ENCODE peak calls at places on chromosomes 6 and 20, in seven cellular contexts. Z, R, S, E, V, B and T are unnamed samples.

GRCh38 chr20:4560667-4561066 is 161.0 kb upstream of the PRND start:
- DNase-seq in R (no peak), Z (no peak), S (no peak), V (no peak), E (no peak), B (peak; percentile 73), T (no peak)

GRCh38 chr20:51359947-51360346 is 182.6 kb downstream of the NFATC2 start:
- DNase-seq in B (no peak), V (no peak), E (no peak), R (no peak), Z (no peak), S (no peak), T (no peak)

GRCh38 chr6:18379376-18380117 is 7.6 kb upstream of the RNF144B start:
- DNase-seq in E (no peak), R (no peak), Z (no peak), V (no peak), B (no peak), S (no peak), T (no peak)

GRCh38 chr20:14582855-14583254 is 245.4 kb upstream of the FLRT3 start:
- DNase-seq in B (peak; percentile 44), Z (no peak), R (no peak), E (peak; percentile 8), S (no peak), V (peak; percentile 9), T (peak; percentile 4)

GRCh38 chr20:49219091-49219923 is at the start of gene DDX27:
- DNase-seq in V (peak; percentile 99), Z (peak; percentile 98), E (peak; percentile 98), B (peak; percentile 98), S (peak; percentile 99), R (peak; percentile 98), T (peak; percentile 100)

GRCh38 chr6:134240664-134241431 is 77.1 kb downstream of the SGK1 start:
- DNase-seq in E (peak; percentile 5), V (no peak), S (peak; percentile 77), R (peak; percentile 66), B (no peak), Z (no peak), T (no peak)

GRCh38 chr20:38840053-38840893 is 34.8 kb downstream of the PPP1R16B start:
- DNase-seq in B (no peak), V (no peak), E (no peak), R (peak; percentile 39), S (no peak), Z (no peak), T (no peak)

GRCh38 chr20:43749734-43750294 is 23.0 kb upstream of the GTSF1L start:
- DNase-seq in Z (no peak), E (peak; percentile 73), B (peak; percentile 71), R (peak; percentile 79), V (peak; percentile 44), S (peak; percentile 61), T (peak; percentile 84)

GRCh38 chr6:2921520-2922115 is 18.5 kb upstream of the SERPINB9 start:
- DNase-seq in V (no peak), S (peak; percentile 44), Z (no peak), E (no peak), R (no peak), B (no peak), T (no peak)

GRCh38 chr20:37259031-37259430 is 2.6 kb downstream of the GHRH start:
- DNase-seq in E (no peak), V (no peak), R (no peak), B (no peak), S (no peak), Z (no peak), T (no peak)

GRCh38 chr6:43171284-43172126 is 436 bp downstream of the SRF start:
- DNase-seq in B (peak; percentile 7), E (no peak), Z (no peak), S (no peak), V (no peak), R (no peak), T (peak; percentile 63)

GRCh38 chr20:49669601-49670189 is 44.0 kb downstream of the B4GALT5 start:
- DNase-seq in S (no peak), V (no peak), E (peak; percentile 83), R (no peak), Z (no peak), B (peak; percentile 17), T (peak; percentile 53)

GRCh38 chr20:23072892-23073586 is 13.1 kb downstream of the CD93 start:
- DNase-seq in B (no peak), S (no peak), Z (no peak), R (no peak), E (no peak), V (no peak), T (no peak)

GRCh38 chr6:36716476-36717093 is 19.0 kb downstream of the RAB44 start:
- DNase-seq in E (no peak), R (no peak), Z (no peak), S (no peak), B (no peak), V (no peak), T (no peak)

GRCh38 chr6:7426447-7427169 is 37.0 kb downstream of the RIOK1 start:
- DNase-seq in S (no peak), Z (no peak), R (no peak), B (no peak), E (no peak), V (no peak), T (no peak)

GRCh38 chr20:36493801-36494114 is 47.6 kb upstream of the MYL9 start:
- DNase-seq in R (peak; percentile 75), Z (peak; percentile 59), E (peak; percentile 20), V (no peak), S (peak; percentile 79), B (peak; percentile 89), T (no peak)

GRCh38 chr6:64683682-64684081 is 1023.3 kb downstream of the EYS start:
- DNase-seq in E (no peak), R (peak; percentile 60), B (no peak), V (no peak), S (peak; percentile 60), Z (no peak), T (no peak)

GRCh38 chr6:27830212-27830664 is 82.0 kb downstream of the OR2B2 start:
- DNase-seq in B (no peak), Z (no peak), V (no peak), S (no peak), R (no peak), E (no peak), T (no peak)

GRCh38 chr6:96468281-96468680 is 53.3 kb upstream of the UFL1 start:
- DNase-seq in B (no peak), V (no peak), E (no peak), S (no peak), R (no peak), Z (no peak), T (no peak)

GRCh38 chr6:55833284-55833683 is 42.1 kb downstream of the BMP5 start:
- DNase-seq in Z (no peak), V (no peak), B (no peak), S (no peak), R (no peak), E (no peak), T (no peak)

GRCh38 chr6:44061375-44062104 is 65.7 kb downstream of the MRPL14 start:
- DNase-seq in V (no peak), B (peak; percentile 75), S (no peak), Z (no peak), E (no peak), R (no peak), T (peak; percentile 61)

GRCh38 chr6:119158057-119158848 is 79.8 kb upstream of the FAM184A start:
- DNase-seq in R (peak; percentile 75), Z (peak; percentile 83), S (peak; percentile 85), V (no peak), E (no peak), B (peak; percentile 15), T (peak; percentile 61)

GRCh38 chr20:56859751-56860366 is 230.8 kb downstream of the TFAP2C start:
- DNase-seq in Z (no peak), E (no peak), R (no peak), B (peak; percentile 77), V (no peak), S (no peak), T (peak; percentile 58)

GRCh38 chr6:147507162-147508072 is 1.1 kb upstream of the SAMD5 start:
- DNase-seq in E (no peak), B (peak; percentile 41), R (peak; percentile 25), V (peak; percentile 12), Z (no peak), S (no peak), T (peak; percentile 66)

GRCh38 chr20:50284811-50285375 is 94.3 kb downstream of the CEBPB start:
- DNase-seq in B (peak; percentile 57), Z (no peak), R (no peak), V (no peak), S (no peak), E (no peak), T (no peak)

GRCh38 chr6:131205891-131206290 is 70.6 kb downstream of the AKAP7 start:
- DNase-seq in V (no peak), B (no peak), S (no peak), R (no peak), Z (no peak), E (no peak), T (no peak)

GRCh38 chr6:132725471-132725870 is 11.6 kb upstream of the VNN1 start:
- DNase-seq in V (no peak), Z (no peak), E (no peak), R (no peak), S (no peak), B (no peak), T (no peak)

GRCh38 chr6:162237331-162237730 is 490.2 kb downstream of the PRKN start:
- DNase-seq in Z (no peak), B (no peak), V (no peak), S (no peak), E (no peak), R (no peak), T (no peak)

GRCh38 chr6:15308445-15309213 is 62.8 kb downstream of the JARID2 start:
- DNase-seq in E (no peak), Z (no peak), V (no peak), B (peak; percentile 61), S (no peak), R (no peak), T (no peak)

GRCh38 chr6:98272061-98272460 is 562.3 kb upstream of the POU3F2 start:
- DNase-seq in Z (no peak), S (no peak), E (no peak), B (no peak), R (no peak), V (no peak), T (no peak)

GRCh38 chr6:19303381-19303780 is 533.8 kb upstream of the ID4 start:
- DNase-seq in V (no peak), B (no peak), S (no peak), R (no peak), E (peak; percentile 26), Z (no peak), T (no peak)

GRCh38 chr6:97778290-97779038 is 495.4 kb upstream of the MMS22L start:
- DNase-seq in V (no peak), Z (no peak), E (no peak), B (no peak), R (no peak), S (no peak), T (no peak)

GRCh38 chr6:138586638-138587037 is 87.3 kb upstream of the NHSL1 start:
- DNase-seq in S (no peak), B (no peak), E (no peak), V (no peak), Z (no peak), R (no peak), T (no peak)

GRCh38 chr6:37971711-37972410 is 152.3 kb downstream of the ZFAND3 start:
- DNase-seq in Z (no peak), V (no peak), B (no peak), R (no peak), E (no peak), S (no peak), T (no peak)

GRCh38 chr20:59818911-59819310 is 114.5 kb downstream of the SYCP2 start:
- DNase-seq in V (no peak), B (no peak), S (peak; percentile 30), Z (no peak), E (no peak), R (no peak), T (no peak)

GRCh38 chr6:170093658-170094596 is 197.0 kb downstream of the DLL1 start:
- DNase-seq in B (no peak), Z (no peak), S (peak; percentile 52), V (no peak), R (peak; percentile 17), E (no peak), T (no peak)

GRCh38 chr6:169253745-169254238 is at the start of gene THBS2:
- DNase-seq in B (peak; percentile 99), R (peak; percentile 73), E (no peak), S (no peak), Z (peak; percentile 96), V (no peak), T (peak; percentile 96)

GRCh38 chr6:128204621-128205020 is 303.8 kb upstream of the THEMIS start:
- DNase-seq in E (no peak), Z (no peak), V (no peak), B (peak; percentile 83), R (no peak), S (no peak), T (peak; percentile 38)